ENCODE peak calls at places on chromosome 11, in eight cellular contexts. J, G, Y, S, H, K, I and C are unnamed samples.

GRCh38 chr11:36454991-36455611 is 55.0 kb downstream of the TRAF6 start:
- DNase-seq in I (no peak), Y (no peak), K (no peak), G (no peak), J (no peak), H (peak), S (no peak), C (no peak)

GRCh38 chr11:72141066-72141465 is 5.5 kb downstream of the FOLR3 start:
- DNase-seq in K (peak), I (peak), J (peak), G (no peak), S (no peak), Y (no peak), H (no peak), C (peak)

GRCh38 chr11:85823816-85824215 is 12.9 kb upstream of the SYTL2 start:
- DNase-seq in G (peak), Y (no peak), J (no peak), I (no peak), K (no peak), H (no peak), S (no peak), C (no peak)

GRCh38 chr11:133801356-133801755 is 44.0 kb downstream of the SPATA19 start:
- DNase-seq in K (no peak), G (no peak), H (no peak), Y (no peak), S (no peak), J (no peak), I (no peak), C (no peak)

GRCh38 chr11:13288375-13289029 is 10.9 kb downstream of the BMAL1 start:
- DNase-seq in G (no peak), H (no peak), J (no peak), K (no peak), Y (no peak), S (no peak), I (no peak), C (no peak)

GRCh38 chr11:82547163-82547560 is 186.5 kb downstream of the FAM181B start:
- DNase-seq in I (no peak), J (no peak), K (peak), H (no peak), S (no peak), G (no peak), Y (no peak), C (no peak)

GRCh38 chr11:65423516-65424199 is 1.1 kb downstream of the NEAT1 start:
- DNase-seq in H (no peak), I (peak), K (peak), Y (peak), S (no peak), G (no peak), J (peak), C (no peak)

GRCh38 chr11:61369372-61370348 is 7.5 kb downstream of the TMEM138 start:
- DNase-seq in S (peak), J (no peak), I (peak), H (no peak), K (peak), Y (peak), G (no peak), C (peak)

GRCh38 chr11:66970808-66971442 is 4.2 kb upstream of the C11orf86 start:
- DNase-seq in G (no peak), S (peak), I (peak), K (peak), H (no peak), Y (no peak), J (peak), C (peak)

GRCh38 chr11:95245038-95245437 is 14.0 kb upstream of the SESN3 start:
- DNase-seq in S (no peak), Y (no peak), H (peak), I (no peak), K (peak), G (no peak), J (peak), C (peak)

DNA sequence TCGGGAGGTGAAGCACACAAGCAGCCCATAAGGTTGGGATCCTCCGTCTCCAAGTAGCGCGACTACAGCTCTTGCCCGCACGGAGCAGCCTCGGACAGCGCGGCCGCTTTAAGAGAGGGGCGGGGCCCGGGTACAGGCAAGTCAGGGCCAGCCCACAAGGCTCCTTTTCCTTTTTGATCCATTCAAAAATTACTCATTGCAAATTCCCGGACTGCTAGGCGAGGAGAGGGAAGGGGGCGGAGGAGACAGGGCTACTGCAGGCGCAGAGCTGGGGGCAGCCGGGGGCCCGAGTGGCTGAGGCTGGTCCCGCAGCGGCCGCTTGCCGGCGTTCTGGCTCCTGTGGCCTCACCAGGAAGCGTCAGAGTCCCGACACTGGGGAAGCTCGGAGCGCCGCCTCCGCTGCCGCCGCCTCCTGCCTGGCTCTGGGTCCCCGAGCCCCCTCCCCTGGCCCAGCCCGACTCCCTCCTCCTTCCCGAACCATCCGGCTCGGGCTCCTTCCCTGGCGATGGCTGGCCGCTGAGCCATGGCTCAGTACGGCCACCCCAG is at the start of gene UBASH3B:
- DNase-seq in S (peak), H (peak), G (peak), J (peak), K (peak), I (peak), Y (peak), C (peak)
- TF ChIP-seq CTCF in S (no peak), H (no peak), G (peak), J (no peak), K (no peak), I (no peak), Y (no peak), C (no peak)

DNA sequence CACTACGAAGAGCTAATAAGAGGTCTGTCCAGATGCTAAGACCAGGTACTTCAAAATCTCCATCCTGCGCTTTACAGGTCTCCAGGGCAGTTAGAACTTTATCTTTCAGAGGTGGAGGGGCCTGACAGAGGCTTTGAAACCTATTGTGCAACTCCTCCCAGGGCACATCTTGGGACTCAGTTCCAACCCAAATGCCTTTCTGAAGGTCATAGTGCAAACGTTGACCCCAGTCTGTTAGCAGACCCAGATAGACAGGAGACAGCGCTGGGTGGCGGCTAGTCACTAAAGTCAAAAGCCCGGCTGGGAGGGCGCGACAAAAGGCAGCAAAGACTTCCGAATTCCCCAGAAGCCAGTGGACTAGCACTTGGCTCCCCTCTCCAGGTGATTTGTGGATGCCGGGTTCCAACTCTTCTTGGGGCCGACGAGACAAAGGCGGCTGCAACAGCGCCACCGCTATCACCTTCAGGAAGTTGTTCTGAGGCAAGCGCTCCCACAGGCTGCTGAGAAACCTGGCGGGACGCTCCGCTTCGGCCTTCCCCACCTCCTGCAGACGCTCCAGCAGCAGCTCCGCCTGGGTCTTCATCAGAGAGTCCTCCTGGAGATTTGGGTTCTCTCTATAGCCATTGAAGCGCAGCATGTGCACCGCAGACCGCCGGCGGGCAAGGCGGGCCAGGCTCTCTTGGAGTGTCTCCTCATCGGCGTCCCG is 728 bp downstream of the FANCF start:
- DNase-seq in Y (peak), S (peak), J (peak), I (peak), G (peak), H (peak), K (peak), C (peak)
- TF ChIP-seq CTCF in Y (peak), S (peak), J (peak), I (peak), G (peak), H (peak), K (peak), C (peak)

GRCh38 chr11:34065505-34066203 is 14.1 kb downstream of the CAPRIN1 start:
- DNase-seq in H (peak), S (no peak), I (no peak), J (no peak), K (no peak), Y (no peak), G (no peak), C (no peak)
- TF ChIP-seq CTCF in H (peak), S (no peak), I (peak), J (no peak), K (peak), Y (no peak), G (peak), C (no peak)

DNA sequence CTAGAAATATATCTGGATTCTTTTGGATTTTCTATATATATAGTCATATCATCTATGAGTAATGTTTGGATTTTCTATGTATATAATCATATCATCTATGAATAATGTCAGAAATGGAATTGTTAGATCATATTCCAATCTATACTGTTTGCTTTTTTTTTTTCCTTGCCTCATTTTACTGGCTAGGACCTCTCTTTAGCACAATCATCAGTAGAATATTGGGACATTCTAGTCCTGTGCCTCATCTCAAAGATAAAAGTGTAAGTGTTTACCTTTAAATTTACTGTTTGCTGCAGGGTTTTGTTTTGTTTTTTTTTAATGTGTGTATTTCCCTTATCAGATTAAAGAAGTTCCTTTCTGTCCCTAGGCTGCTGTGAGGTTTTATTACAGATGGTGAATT is 97.0 kb downstream of the C11orf65 start:
- DNase-seq in J (no peak), K (no peak), H (no peak), Y (no peak), G (no peak), S (no peak), I (no peak), C (no peak)
- TF ChIP-seq CTCF in J (no peak), K (no peak), H (no peak), Y (no peak), G (no peak), S (no peak), I (no peak), C (no peak)

GRCh38 chr11:58286249-58286648 is 18.2 kb upstream of the OR10W1 start:
- DNase-seq in G (peak), H (peak), K (peak), I (no peak), Y (no peak), J (peak), S (no peak), C (peak)
- TF ChIP-seq CTCF in G (peak), H (peak), K (peak), I (peak), Y (peak), J (peak), S (peak), C (peak)

GRCh38 chr11:8354622-8355417 is 91.1 kb upstream of the LMO1 start:
- DNase-seq in S (no peak), J (peak), K (peak), H (no peak), Y (no peak), I (no peak), G (no peak), C (no peak)
- TF ChIP-seq CTCF in S (no peak), J (no peak), K (peak), H (no peak), Y (no peak), I (no peak), G (no peak), C (no peak)